ENCODE peak calls at places on chromosomes 11 and 22, in ten cellular contexts. J, G, A, M, I, X, C, K, Z and Q are unnamed samples. For H3K27me3, the result is how much of the 10 kb centered on the place peaks cover.

GRCh38 chr11:69280994-69281393 is 13.0 kb upstream of the MYEOV start:
- DNase-seq in J (peak), G (peak), A (peak), M (peak), I (no peak), X (no peak), C (no peak), K (peak), Z (peak), Q (peak)

GRCh38 chr22:26785942-26786341 is 128.6 kb downstream of the MIAT start:
- DNase-seq in J (no peak), G (no peak), A (no peak), M (no peak), I (no peak), X (no peak), C (no peak), K (no peak), Z (no peak), Q (no peak)

GRCh38 chr11:69674267-69674885 is 777 bp downstream of the LTO1 start:
- DNase-seq in J (no peak), G (peak), A (peak), M (peak), I (no peak), X (no peak), C (peak), K (peak), Z (peak), Q (no peak)

GRCh38 chr11:44980533-44981427 is 30.1 kb upstream of the TP53I11 start:
- DNase-seq in J (no peak), G (no peak), A (no peak), M (peak), I (no peak), X (no peak), C (no peak), K (no peak), Z (no peak), Q (no peak)

GRCh38 chr11:10866893-10867331 is 9.1 kb upstream of the ZBED5 start:
- DNase-seq in J (no peak), G (peak), A (no peak), M (no peak), I (no peak), X (no peak), C (no peak), K (peak), Z (no peak), Q (no peak)

GRCh38 chr11:59437770-59438169 is 1.5 kb downstream of the OR5A1 start:
- DNase-seq in J (peak), G (no peak), A (no peak), M (no peak), I (no peak), X (no peak), C (no peak), K (no peak), Z (no peak), Q (no peak)

GRCh38 chr11:10659339-10660216 is 34.0 kb downstream of the IRAG1 start:
- DNase-seq in J (peak), G (peak), A (peak), M (peak), I (no peak), X (no peak), C (peak), K (peak), Z (no peak), Q (peak)

GRCh38 chr11:73072935-73073481 is 69.1 kb downstream of the FCHSD2 start:
- DNase-seq in J (no peak), G (peak), A (no peak), M (no peak), I (no peak), X (no peak), C (peak), K (no peak), Z (no peak), Q (no peak)

GRCh38 chr11:1050581-1051355 is 14.2 kb upstream of the MUC6 start:
- DNase-seq in J (peak), G (peak), A (no peak), M (peak), I (peak), X (no peak), C (peak), K (peak), Z (peak), Q (no peak)

GRCh38 chr11:1153105-1153950 is 4.4 kb upstream of the MUC5AC start:
- DNase-seq in J (no peak), G (peak), A (peak), M (peak), I (no peak), X (no peak), C (no peak), K (no peak), Z (no peak), Q (no peak)

GRCh38 chr11:4826425-4826824 is 5.3 kb downstream of the OR51F2 start:
- DNase-seq in J (peak), G (no peak), A (no peak), M (no peak), I (no peak), X (no peak), C (no peak), K (peak), Z (no peak), Q (no peak)

GRCh38 chr11:129410561-129410960 is 34.9 kb downstream of the BARX2 start:
- DNase-seq in J (no peak), G (no peak), A (no peak), M (no peak), I (no peak), X (no peak), C (no peak), K (no peak), Z (no peak), Q (no peak)

GRCh38 chr11:43989162-43989961 is 46.9 kb downstream of the C11orf96 start:
- DNase-seq in J (peak), G (no peak), A (peak), M (no peak), I (no peak), X (no peak), C (peak), K (no peak), Z (no peak), Q (peak)

GRCh38 chr11:9787260-9787659 is 123.4 kb downstream of the SWAP70 start:
- DNase-seq in J (no peak), G (no peak), A (no peak), M (no peak), I (no peak), X (no peak), C (no peak), K (no peak), Z (no peak), Q (no peak)

GRCh38 chr11:66701432-66702240 is 23.9 kb upstream of the RBM4B start:
- DNase-seq in J (no peak), G (no peak), A (no peak), M (no peak), I (no peak), X (no peak), C (no peak), K (peak), Z (peak), Q (no peak)

GRCh38 chr22:29985912-29986311 is 94.4 kb upstream of the HORMAD2 start:
- DNase-seq in J (no peak), G (no peak), A (no peak), M (no peak), I (no peak), X (no peak), C (no peak), K (no peak), Z (no peak), Q (no peak)
- H3K27me3 ChIP-seq in J (under half), G (under half), A (under half), M (under half), I (under half), X (under half), C (under half), K (under half), Z (under half), Q (under half)

DNA sequence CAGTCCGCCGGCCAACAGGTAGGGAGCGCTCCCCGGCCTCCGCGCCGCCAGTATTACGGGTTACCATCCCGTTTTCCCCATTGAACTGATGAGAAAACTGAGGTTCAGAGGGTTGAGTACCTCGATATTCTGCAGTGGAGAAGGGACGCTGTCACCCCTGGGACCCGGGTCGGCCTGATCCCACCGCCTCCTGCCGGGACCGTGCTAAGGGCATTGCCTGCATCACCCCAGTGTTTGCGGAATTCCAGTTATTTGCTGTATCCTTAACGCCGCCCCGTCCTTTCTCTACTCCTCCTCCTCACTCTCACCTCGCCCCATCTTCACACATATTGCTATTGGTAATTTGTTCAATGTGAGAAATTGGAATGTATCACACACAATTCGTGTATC is 370 bp upstream of the A4GALT start:
- DNase-seq in J (no peak), G (no peak), A (no peak), M (no peak), I (no peak), X (no peak), C (no peak), K (no peak), Z (no peak), Q (no peak)
- H3K4me3 ChIP-seq in J (peak), G (peak), A (peak), M (peak), I (no peak), X (peak), C (peak), K (peak), Z (peak), Q (peak)

GRCh38 chr11:64688534-64688982 is 34.4 kb downstream of the NRXN2 start:
- DNase-seq in J (peak), G (peak), A (peak), M (peak), I (peak), X (no peak), C (peak), K (peak), Z (peak), Q (peak)

GRCh38 chr11:64691543-64691942 is 31.5 kb downstream of the NRXN2 start:
- DNase-seq in J (no peak), G (no peak), A (no peak), M (no peak), I (no peak), X (no peak), C (no peak), K (no peak), Z (no peak), Q (no peak)

GRCh38 chr11:64692764-64693331 is 30.1 kb downstream of the NRXN2 start:
- DNase-seq in J (no peak), G (no peak), A (no peak), M (peak), I (no peak), X (no peak), C (no peak), K (no peak), Z (no peak), Q (no peak)

GRCh38 chr11:64687641-64688533 is 35.1 kb downstream of the NRXN2 start:
- DNase-seq in J (no peak), G (no peak), A (no peak), M (peak), I (no peak), X (no peak), C (no peak), K (no peak), Z (no peak), Q (peak)

GRCh38 chr11:64690235-64690634 is 32.8 kb downstream of the NRXN2 start:
- DNase-seq in J (no peak), G (no peak), A (no peak), M (peak), I (no peak), X (no peak), C (no peak), K (no peak), Z (no peak), Q (no peak)
- H3K27me3 ChIP-seq in J (under half), G (under half), A (under half), M (under half), I (under half), X (under half), C (under half), K (under half), Z (under half), Q (under half)

GRCh38 chr22:25354456-25354855 is 135.0 kb downstream of the CRYBB2 start:
- DNase-seq in J (no peak), G (no peak), A (no peak), M (peak), I (no peak), X (no peak), C (no peak), K (no peak), Z (no peak), Q (peak)
- H3K4me3 ChIP-seq in J (no peak), G (no peak), A (no peak), M (no peak), I (no peak), X (no peak), C (no peak), K (no peak), Z (no peak), Q (no peak)

DNA sequence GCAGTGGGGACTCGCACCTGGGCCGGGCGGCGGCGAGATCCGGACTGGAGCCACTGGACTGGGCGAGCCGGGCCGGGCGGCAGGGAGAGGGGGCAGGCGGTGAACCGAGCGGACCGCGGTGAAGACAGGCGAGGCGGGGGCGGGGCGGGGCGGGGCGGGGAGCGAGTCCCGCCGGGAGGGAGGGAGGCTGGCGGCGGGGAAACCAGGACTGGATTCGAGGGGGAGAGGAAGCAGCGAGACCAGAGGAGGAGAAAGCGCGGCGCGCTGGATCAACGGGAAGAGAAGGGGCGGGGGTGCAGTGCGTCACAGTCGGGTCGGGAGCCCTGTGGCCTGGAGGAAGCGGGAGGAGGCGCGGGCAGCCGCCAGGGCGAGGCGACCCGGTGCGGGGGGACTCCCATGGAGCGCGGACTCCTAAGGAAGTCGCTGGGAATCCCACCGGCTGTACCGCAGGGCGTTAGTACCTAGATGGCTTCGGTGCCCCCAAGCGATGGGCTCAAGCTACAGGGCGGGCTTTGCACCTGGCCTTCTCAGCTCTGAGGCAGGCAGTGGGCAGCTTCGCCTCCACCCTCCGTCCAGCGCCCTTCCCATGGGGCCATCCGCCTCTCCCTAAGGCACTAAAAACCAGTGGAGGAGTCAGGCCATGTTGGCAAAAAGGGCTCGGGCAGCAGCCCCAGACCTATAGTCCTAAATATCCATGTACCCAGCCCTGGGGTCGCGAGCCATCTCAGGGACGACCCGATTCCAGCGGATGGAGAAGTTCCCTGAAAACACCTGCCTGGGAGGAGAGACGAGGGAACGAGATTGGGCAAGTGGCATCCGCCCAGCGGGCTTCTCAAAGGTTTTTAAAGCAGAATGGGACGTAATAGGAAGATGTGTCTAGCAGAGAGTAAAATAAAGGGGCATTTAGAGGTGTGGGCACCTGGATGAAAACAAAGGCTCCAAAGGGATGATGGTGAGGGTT is at the start of gene TMEM121B:
- DNase-seq in J (peak), G (peak), A (peak), M (peak), I (no peak), X (no peak), C (peak), K (peak), Z (peak), Q (peak)
- H3K27me3 ChIP-seq in J (under half), G (under half), A (under half), M (under half), I (under half), X (under half), C (under half), K (under half), Z (under half), Q (half or more)

DNA sequence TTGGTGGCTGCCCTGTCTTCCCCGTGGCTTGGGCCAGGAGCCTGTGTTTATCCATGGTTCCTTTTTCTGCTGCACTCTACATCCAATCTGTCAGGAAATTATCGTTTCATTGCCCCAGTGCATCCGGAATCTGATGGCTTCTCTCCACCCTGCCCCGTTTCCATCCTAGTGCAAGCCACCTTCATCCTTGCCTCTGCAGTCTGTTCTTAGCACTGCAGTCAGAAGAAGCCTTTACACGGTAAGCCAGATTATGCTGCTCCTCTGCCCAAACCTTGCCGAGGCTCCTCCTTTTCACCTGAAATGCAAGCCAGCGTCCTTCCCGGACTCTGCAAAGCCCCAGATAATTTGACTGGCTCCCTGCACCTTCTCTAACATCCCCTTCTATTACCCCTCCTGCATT is 45.1 kb downstream of the PARVG start:
- DNase-seq in J (no peak), G (no peak), A (peak), M (no peak), I (no peak), X (no peak), C (no peak), K (no peak), Z (no peak), Q (no peak)
- H3K4me3 ChIP-seq in J (no peak), G (no peak), A (no peak), M (no peak), I (no peak), X (no peak), C (no peak), K (no peak), Z (no peak), Q (no peak)

GRCh38 chr11:12685229-12685628 is 11.0 kb downstream of the TEAD1 start:
- DNase-seq in J (no peak), G (no peak), A (no peak), M (no peak), I (no peak), X (no peak), C (no peak), K (no peak), Z (no peak), Q (no peak)

GRCh38 chr11:12683857-12684256 is 9.6 kb downstream of the TEAD1 start:
- DNase-seq in J (no peak), G (peak), A (no peak), M (no peak), I (no peak), X (no peak), C (no peak), K (no peak), Z (no peak), Q (no peak)

GRCh38 chr11:12682730-12683500 is 8.7 kb downstream of the TEAD1 start:
- DNase-seq in J (peak), G (no peak), A (no peak), M (no peak), I (no peak), X (no peak), C (no peak), K (no peak), Z (no peak), Q (no peak)

GRCh38 chr11:12684821-12685220 is 10.6 kb downstream of the TEAD1 start:
- DNase-seq in J (peak), G (no peak), A (no peak), M (no peak), I (no peak), X (no peak), C (no peak), K (no peak), Z (peak), Q (no peak)

DNA sequence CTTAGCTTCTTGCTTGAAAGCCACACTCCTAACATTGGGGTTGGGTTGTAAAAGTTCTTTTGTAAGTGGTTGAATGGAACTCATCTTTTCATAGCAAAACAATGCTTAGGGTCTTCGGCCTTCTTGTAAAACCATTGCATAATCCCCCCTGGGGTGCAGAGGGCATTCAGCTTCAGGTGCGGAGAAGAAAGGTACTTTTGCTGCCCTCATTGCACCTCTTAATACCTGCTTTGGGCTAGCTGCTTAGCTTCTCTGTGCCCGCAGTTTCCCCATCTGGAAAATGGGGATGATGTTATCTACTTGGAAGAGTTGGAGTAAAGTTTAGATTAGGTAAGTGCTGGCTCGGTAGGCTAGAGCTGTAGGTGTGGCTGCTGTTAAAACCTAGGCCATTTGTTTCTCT is 10.1 kb downstream of the TEAD1 start:
- DNase-seq in J (no peak), G (no peak), A (no peak), M (no peak), I (no peak), X (no peak), C (no peak), K (no peak), Z (no peak), Q (no peak)
- H3K27me3 ChIP-seq in J (under half), G (under half), A (under half), M (under half), I (under half), X (under half), C (under half), K (under half), Z (under half), Q (under half)

GRCh38 chr11:110828086-110828485 is 115.8 kb upstream of the ARHGAP20 start:
- DNase-seq in J (no peak), G (no peak), A (no peak), M (no peak), I (no peak), X (no peak), C (no peak), K (no peak), Z (no peak), Q (no peak)
- H3K4me3 ChIP-seq in J (no peak), G (no peak), A (no peak), M (no peak), I (no peak), X (no peak), C (no peak), K (no peak), Z (no peak), Q (no peak)

DNA sequence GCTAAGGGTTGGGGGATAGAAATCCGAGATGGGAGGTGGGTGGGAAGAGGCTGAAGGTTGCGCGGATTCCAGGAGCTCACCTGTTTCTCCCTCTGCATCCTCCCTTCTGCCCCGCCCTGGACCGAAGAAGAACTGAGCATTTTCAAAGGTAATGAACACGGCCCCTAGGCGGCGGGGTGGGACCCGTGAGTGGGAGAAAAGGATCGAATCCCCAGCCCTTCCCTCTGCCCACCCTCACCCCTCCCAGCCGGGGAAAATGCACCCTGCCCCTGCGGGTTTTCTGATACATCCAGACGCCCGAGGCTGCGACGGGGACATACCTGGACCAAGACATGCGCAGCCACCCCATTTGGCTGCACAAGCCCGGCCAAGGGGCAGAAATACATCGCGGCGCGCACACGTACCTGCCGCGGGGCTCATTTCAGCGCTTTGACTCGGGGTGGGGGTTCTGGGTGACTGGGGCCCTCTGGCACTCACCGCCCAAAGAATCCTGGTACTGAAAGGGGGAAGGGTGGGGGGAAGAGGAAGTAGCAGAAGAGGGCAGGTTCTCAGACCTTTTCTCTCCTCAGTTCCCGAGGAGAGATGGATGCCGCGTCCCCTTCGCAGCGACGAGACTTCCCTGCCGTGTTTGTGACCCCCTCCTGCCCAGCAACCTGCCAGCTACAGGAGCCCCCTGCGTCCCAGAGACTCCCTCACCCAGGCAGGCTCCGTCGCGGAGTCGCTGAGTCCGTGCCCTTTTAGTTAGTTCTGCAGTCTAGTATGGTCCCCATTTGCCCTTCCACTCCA is 6.0 kb downstream of the VSIG2 start:
- DNase-seq in J (no peak), G (no peak), A (no peak), M (no peak), I (no peak), X (no peak), C (no peak), K (no peak), Z (no peak), Q (no peak)
- H3K27me3 ChIP-seq in J (half or more), G (under half), A (under half), M (under half), I (under half), X (under half), C (under half), K (under half), Z (under half), Q (under half)